ENCODE peak calls at places on chromosomes 4 and X, in four cellular contexts. Q, I, U and S are unnamed samples.

GRCh38 chr4:151409470-151410313 is 716 bp downstream of the FHIP1A start:
- DNase-seq in Q (peak), I (no peak), U (no peak), S (no peak)

GRCh38 chr4:38106301-38106700 is 146.1 kb downstream of the PTTG2 start:
- DNase-seq in Q (no peak), I (no peak), U (no peak), S (no peak)

GRCh38 chr4:173410106-173410505 is 11.2 kb upstream of the SCRG1 start:
- DNase-seq in Q (no peak), I (no peak), U (no peak), S (no peak)

GRCh38 chr4:25113915-25114904 is 46.0 kb downstream of the SEPSECS start:
- DNase-seq in Q (no peak), I (peak), U (no peak), S (no peak)

GRCh38 chr4:183571350-183572076 is 66.7 kb downstream of the ING2 start:
- DNase-seq in Q (peak), I (no peak), U (no peak), S (no peak)

GRCh38 chr4:91243132-91243531 is 1060.6 kb upstream of the GRID2 start:
- DNase-seq in Q (no peak), I (no peak), U (no peak), S (no peak)

GRCh38 chr4:113316879-113317278 is 267.4 kb downstream of the ANK2 start:
- DNase-seq in Q (no peak), I (no peak), U (peak), S (peak)

GRCh38 chr4:40238700-40239548 is 42.1 kb downstream of the RHOH start:
- DNase-seq in Q (peak), I (peak), U (no peak), S (no peak)

GRCh38 chr4:38004887-38005286 is 44.7 kb downstream of the PTTG2 start:
- DNase-seq in Q (peak), I (no peak), U (no peak), S (no peak)

GRCh38 chrX:105701310-105702052 is 120.9 kb upstream of the NRK start:
- DNase-seq in Q (no peak), I (no peak), U (no peak), S (no peak)

GRCh38 chr4:26235500-26235899 is 85.3 kb upstream of the RBPJ start:
- DNase-seq in Q (no peak), I (no peak), U (no peak), S (no peak)

GRCh38 chr4:147340547-147341225 is 140.2 kb upstream of the EDNRA start:
- DNase-seq in Q (no peak), I (no peak), U (peak), S (no peak)

GRCh38 chr4:174775366-174775765 is 53.7 kb downstream of the GLRA3 start:
- DNase-seq in Q (no peak), I (peak), U (no peak), S (no peak)

GRCh38 chr4:109472343-109472761 is 38.7 kb downstream of the SEC24B start:
- DNase-seq in Q (no peak), I (peak), U (no peak), S (no peak)

GRCh38 chrX:78366576-78366975 is 39.2 kb upstream of the CYSLTR1 start:
- DNase-seq in Q (no peak), I (no peak), U (no peak), S (no peak)

GRCh38 chr4:41146716-41147506 is 67.4 kb downstream of the APBB2 start:
- DNase-seq in Q (no peak), I (no peak), U (no peak), S (no peak)

GRCh38 chr4:93791570-93792195 is 36.9 kb upstream of the ATOH1 start:
- DNase-seq in Q (peak), I (peak), U (no peak), S (peak)

GRCh38 chrX:85243155-85243554 is 424 bp downstream of the SATL1 start:
- DNase-seq in Q (no peak), I (peak), U (no peak), S (no peak)
- TF ChIP-seq SPI1 in Q (no peak), I (no peak), U (no peak), S (no peak)

DNA sequence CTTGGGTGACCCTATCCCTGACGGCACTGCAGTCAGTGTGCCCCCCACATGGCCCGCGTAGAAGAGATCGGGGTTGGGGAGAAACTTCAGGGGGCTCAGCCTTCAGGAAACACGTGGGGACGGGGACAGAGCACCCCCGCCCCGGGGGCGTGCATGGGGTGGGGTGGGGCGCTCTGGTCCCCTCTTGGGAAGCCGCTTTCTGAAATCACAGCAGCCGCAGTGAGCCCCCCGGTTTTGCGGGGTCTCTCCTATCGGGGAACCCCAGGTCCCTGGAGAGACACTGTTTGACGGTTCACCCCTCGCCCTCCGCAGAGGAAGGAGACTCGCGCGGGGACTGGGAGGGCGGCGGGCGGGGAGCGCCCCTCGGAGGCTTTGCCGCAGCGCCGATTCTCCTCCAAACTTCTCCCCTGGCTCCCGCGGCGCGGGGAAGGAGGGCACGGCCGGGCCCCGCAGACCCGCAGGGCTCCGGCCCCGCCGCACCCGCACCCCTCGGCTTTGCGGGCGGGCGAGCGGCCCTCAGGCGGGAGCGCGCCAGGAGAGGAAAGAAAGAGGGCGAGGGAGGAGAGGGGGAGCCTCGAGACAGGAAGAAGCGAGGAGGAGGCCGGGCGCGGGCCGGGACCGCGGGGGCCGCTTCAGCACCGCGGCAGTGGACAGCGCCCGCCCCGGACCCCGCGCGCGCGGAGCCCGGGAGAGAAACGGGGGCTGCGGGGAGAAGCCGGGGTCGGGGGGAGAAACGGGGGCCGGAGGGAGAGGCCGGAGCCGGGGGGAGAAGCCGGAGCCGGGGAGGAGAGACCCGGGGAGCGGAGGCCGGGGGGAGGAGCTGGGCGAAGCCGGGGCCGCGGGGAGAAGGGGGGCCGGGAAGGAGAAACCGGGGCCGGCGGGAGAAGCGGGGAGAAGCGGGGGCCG is 613 bp downstream of the CPLX1 start:
- DNase-seq in Q (no peak), I (peak), U (no peak), S (no peak)
- TF ChIP-seq SPI1 in Q (no peak), I (no peak), U (no peak), S (no peak)

DNA sequence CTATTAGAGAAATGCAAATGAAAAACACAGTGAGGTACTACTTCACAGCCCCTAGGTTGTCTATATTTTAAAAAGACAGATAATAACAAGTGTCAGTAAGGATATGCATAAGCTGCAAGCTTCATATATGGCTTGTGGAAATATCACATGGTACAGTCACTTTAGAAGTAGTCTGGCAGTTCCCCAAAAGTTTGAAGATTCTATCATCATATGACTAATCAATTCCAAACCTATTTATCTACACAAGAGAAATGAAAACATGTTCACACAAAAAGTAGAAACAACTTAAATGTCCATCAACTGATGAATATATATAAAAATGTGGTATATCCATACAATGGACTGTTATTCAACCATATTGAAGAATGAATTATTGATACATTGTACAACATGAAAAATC is 185.8 kb upstream of the STK26 start:
- DNase-seq in Q (no peak), I (no peak), U (no peak), S (no peak)
- TF ChIP-seq SPI1 in Q (no peak), I (no peak), U (no peak), S (no peak)

GRCh38 chrX:103423955-103424640 is 47.8 kb downstream of the BEX3 start:
- DNase-seq in Q (no peak), I (no peak), U (no peak), S (no peak)

GRCh38 chrX:103431316-103431715 is 55.0 kb downstream of the BEX3 start:
- DNase-seq in Q (no peak), I (no peak), U (no peak), S (no peak)

DNA sequence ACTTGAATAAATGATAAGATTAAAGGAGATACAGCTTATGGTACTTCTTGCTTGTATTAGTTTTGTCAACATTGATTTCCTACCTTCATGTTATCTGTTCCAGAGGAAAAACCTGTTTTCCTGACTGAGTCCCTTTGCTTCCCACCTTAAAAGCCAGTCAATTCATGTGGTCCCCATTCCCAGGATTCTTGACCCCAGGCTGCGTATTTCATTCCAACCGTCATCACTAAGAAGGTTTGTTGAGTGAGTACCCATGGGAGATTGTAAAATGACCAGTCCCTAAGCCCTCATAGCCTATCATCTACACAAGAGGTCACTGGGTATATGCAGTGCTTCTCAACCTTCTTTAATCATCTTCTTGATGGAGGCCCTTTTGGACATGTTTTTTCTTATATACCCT is 52.2 kb downstream of the BEX3 start:
- DNase-seq in Q (no peak), I (no peak), U (no peak), S (no peak)
- TF ChIP-seq SPI1 in Q (no peak), I (no peak), U (no peak), S (no peak)

GRCh38 chrX:133973704-133974103 is 11.7 kb downstream of the GPC3 start:
- DNase-seq in Q (no peak), I (no peak), U (no peak), S (no peak)
- TF ChIP-seq SPI1 in Q (no peak), I (no peak), U (no peak), S (no peak)